ENCODE peak calls at places on chromosome 14, in ten cellular contexts. One of them, this sample, is unnamed.

GRCh38 chr14:58730793-58731464 is 93.2 kb downstream of the DACT1 start:
- DNase-seq in occipital lobe: no peak
- DNase-seq in HFFc6: peak; percentile 14
- DNase-seq in fibroblast of mammary gland: peak; percentile 60
- DNase-seq in activated naive CD4-positive, alpha-beta T cell treated with anti-CD3 and anti-CD28 coated beads for 36 hours: no peak
- DNase-seq in breast epithelium: no peak
- DNase-seq in neuronal stem cell: no peak
- DNase-seq in activated CD4-positive, CD25-positive, alpha-beta regulatory T cell: no peak
- DNase-seq in astrocyte of the spinal cord: no peak
- DNase-seq in posterior cingulate gyrus: no peak
- DNase-seq in this sample: no peak

GRCh38 chr14:75504411-75504810 is 17.9 kb upstream of the BATF start:
- DNase-seq in activated CD4-positive, CD25-positive, alpha-beta regulatory T cell: no peak
- DNase-seq in posterior cingulate gyrus: no peak
- DNase-seq in breast epithelium: no peak
- DNase-seq in HFFc6: no peak
- DNase-seq in fibroblast of mammary gland: no peak
- DNase-seq in neuronal stem cell: no peak
- DNase-seq in astrocyte of the spinal cord: no peak
- DNase-seq in activated naive CD4-positive, alpha-beta T cell treated with anti-CD3 and anti-CD28 coated beads for 36 hours: no peak
- DNase-seq in occipital lobe: no peak
- DNase-seq in this sample: no peak

GRCh38 chr14:51613436-51613835 is 38.3 kb upstream of the FRMD6 start:
- DNase-seq in fibroblast of mammary gland: no peak
- DNase-seq in posterior cingulate gyrus: no peak
- DNase-seq in neuronal stem cell: no peak
- DNase-seq in breast epithelium: no peak
- DNase-seq in activated CD4-positive, CD25-positive, alpha-beta regulatory T cell: no peak
- DNase-seq in HFFc6: no peak
- DNase-seq in activated naive CD4-positive, alpha-beta T cell treated with anti-CD3 and anti-CD28 coated beads for 36 hours: no peak
- DNase-seq in astrocyte of the spinal cord: no peak
- DNase-seq in occipital lobe: no peak
- DNase-seq in this sample: no peak

GRCh38 chr14:95432152-95433093 is 84.0 kb downstream of the SYNE3 start:
- DNase-seq in activated CD4-positive, CD25-positive, alpha-beta regulatory T cell: no peak
- DNase-seq in posterior cingulate gyrus: peak; percentile 64
- DNase-seq in activated naive CD4-positive, alpha-beta T cell treated with anti-CD3 and anti-CD28 coated beads for 36 hours: peak; percentile 13
- DNase-seq in astrocyte of the spinal cord: peak; percentile 39
- DNase-seq in occipital lobe: no peak
- DNase-seq in fibroblast of mammary gland: peak; percentile 25
- DNase-seq in neuronal stem cell: no peak
- DNase-seq in breast epithelium: no peak
- DNase-seq in HFFc6: no peak
- DNase-seq in this sample: no peak

GRCh38 chr14:103879118-103879569 is 31.8 kb upstream of the PPP1R13B start:
- DNase-seq in activated naive CD4-positive, alpha-beta T cell treated with anti-CD3 and anti-CD28 coated beads for 36 hours: no peak
- DNase-seq in posterior cingulate gyrus: no peak
- DNase-seq in neuronal stem cell: no peak
- DNase-seq in astrocyte of the spinal cord: no peak
- DNase-seq in activated CD4-positive, CD25-positive, alpha-beta regulatory T cell: no peak
- DNase-seq in occipital lobe: no peak
- DNase-seq in HFFc6: no peak
- DNase-seq in fibroblast of mammary gland: no peak
- DNase-seq in breast epithelium: no peak
- DNase-seq in this sample: no peak

GRCh38 chr14:77141592-77142288 is at the start of gene ZDHHC22:
- DNase-seq in activated naive CD4-positive, alpha-beta T cell treated with anti-CD3 and anti-CD28 coated beads for 36 hours: no peak
- DNase-seq in activated CD4-positive, CD25-positive, alpha-beta regulatory T cell: no peak
- DNase-seq in breast epithelium: no peak
- DNase-seq in neuronal stem cell: no peak
- DNase-seq in posterior cingulate gyrus: peak; percentile 50
- DNase-seq in astrocyte of the spinal cord: no peak
- DNase-seq in occipital lobe: peak; percentile 39
- DNase-seq in fibroblast of mammary gland: no peak
- DNase-seq in HFFc6: no peak
- DNase-seq in this sample: no peak

GRCh38 chr14:96136361-96136760 is 68.3 kb upstream of the BDKRB2 start:
- DNase-seq in occipital lobe: no peak
- DNase-seq in HFFc6: peak; percentile 69
- DNase-seq in activated CD4-positive, CD25-positive, alpha-beta regulatory T cell: no peak
- DNase-seq in neuronal stem cell: no peak
- DNase-seq in posterior cingulate gyrus: no peak
- DNase-seq in astrocyte of the spinal cord: peak; percentile 64
- DNase-seq in breast epithelium: no peak
- DNase-seq in activated naive CD4-positive, alpha-beta T cell treated with anti-CD3 and anti-CD28 coated beads for 36 hours: peak; percentile 24
- DNase-seq in fibroblast of mammary gland: peak; percentile 62
- DNase-seq in this sample: peak; percentile 43

GRCh38 chr14:32372154-32372553 is 43.1 kb downstream of the AKAP6 start:
- DNase-seq in occipital lobe: no peak
- DNase-seq in HFFc6: peak; percentile 97
- DNase-seq in activated naive CD4-positive, alpha-beta T cell treated with anti-CD3 and anti-CD28 coated beads for 36 hours: no peak
- DNase-seq in fibroblast of mammary gland: peak; percentile 99
- DNase-seq in breast epithelium: no peak
- DNase-seq in activated CD4-positive, CD25-positive, alpha-beta regulatory T cell: no peak
- DNase-seq in astrocyte of the spinal cord: peak; percentile 97
- DNase-seq in posterior cingulate gyrus: no peak
- DNase-seq in neuronal stem cell: no peak
- DNase-seq in this sample: peak; percentile 51

GRCh38 chr14:28767851-28768548 is 1.4 kb downstream of the FOXG1 start:
- DNase-seq in posterior cingulate gyrus: no peak
- DNase-seq in HFFc6: no peak
- DNase-seq in breast epithelium: no peak
- DNase-seq in activated CD4-positive, CD25-positive, alpha-beta regulatory T cell: no peak
- DNase-seq in activated naive CD4-positive, alpha-beta T cell treated with anti-CD3 and anti-CD28 coated beads for 36 hours: no peak
- DNase-seq in astrocyte of the spinal cord: no peak
- DNase-seq in occipital lobe: no peak
- DNase-seq in neuronal stem cell: no peak
- DNase-seq in fibroblast of mammary gland: no peak
- DNase-seq in this sample: no peak

GRCh38 chr14:61780125-61780524 is 17.9 kb downstream of the SNAPC1 start:
- DNase-seq in neuronal stem cell: no peak
- DNase-seq in activated CD4-positive, CD25-positive, alpha-beta regulatory T cell: no peak
- DNase-seq in occipital lobe: no peak
- DNase-seq in posterior cingulate gyrus: no peak
- DNase-seq in astrocyte of the spinal cord: no peak
- DNase-seq in activated naive CD4-positive, alpha-beta T cell treated with anti-CD3 and anti-CD28 coated beads for 36 hours: peak; percentile 50
- DNase-seq in HFFc6: no peak
- DNase-seq in fibroblast of mammary gland: no peak
- DNase-seq in breast epithelium: no peak
- DNase-seq in this sample: no peak

GRCh38 chr14:69574266-69574953 is at the start of gene CCDC177:
- DNase-seq in activated CD4-positive, CD25-positive, alpha-beta regulatory T cell: peak; percentile 62
- DNase-seq in astrocyte of the spinal cord: peak; percentile 46
- DNase-seq in HFFc6: peak; percentile 14
- DNase-seq in fibroblast of mammary gland: peak; percentile 52
- DNase-seq in activated naive CD4-positive, alpha-beta T cell treated with anti-CD3 and anti-CD28 coated beads for 36 hours: peak; percentile 81
- DNase-seq in breast epithelium: peak; percentile 39
- DNase-seq in occipital lobe: peak; percentile 55
- DNase-seq in neuronal stem cell: peak; percentile 79
- DNase-seq in posterior cingulate gyrus: peak; percentile 77
- DNase-seq in this sample: peak; percentile 14

GRCh38 chr14:57060276-57060956 is 208.3 kb downstream of the EXOC5 start:
- DNase-seq in breast epithelium: no peak
- DNase-seq in occipital lobe: peak; percentile 42
- DNase-seq in activated CD4-positive, CD25-positive, alpha-beta regulatory T cell: no peak
- DNase-seq in activated naive CD4-positive, alpha-beta T cell treated with anti-CD3 and anti-CD28 coated beads for 36 hours: peak; percentile 52
- DNase-seq in fibroblast of mammary gland: peak; percentile 6
- DNase-seq in HFFc6: no peak
- DNase-seq in neuronal stem cell: no peak
- DNase-seq in astrocyte of the spinal cord: no peak
- DNase-seq in posterior cingulate gyrus: peak; percentile 6
- DNase-seq in this sample: no peak

This sample was measured in A172.